ENCODE peak calls at places on chromosomes 6 and 20, in six cellular contexts. R is H7, Q is SK-MEL-5, N is nephron progenitor cell, V is MCF 10A, H is NCI-H345. I is an unnamed sample.

GRCh38 chr20:14919473-14920157 is 582.2 kb upstream of the FLRT3 start:
- DNase-seq in N (no peak), R (peak), V (peak), Q (no peak), H (peak), I (peak)

GRCh38 chr6:166567107-166567506 is 19.4 kb downstream of the RAMACL start:
- DNase-seq in V (peak), Q (no peak), N (no peak), R (no peak), H (no peak), I (no peak)

GRCh38 chr20:35616465-35617396 is 1.1 kb downstream of the SPAG4 start:
- DNase-seq in R (peak), Q (peak), H (peak), N (peak), V (peak), I (peak)

GRCh38 chr6:25157183-25157582 is 122.0 kb upstream of the CARMIL1 start:
- DNase-seq in Q (no peak), N (no peak), V (no peak), H (no peak), R (no peak), I (no peak)

GRCh38 chr20:2872304-2873009 is 824 bp upstream of the PTPRA start:
- DNase-seq in Q (no peak), H (peak), N (peak), R (peak), V (peak), I (peak)

GRCh38 chr6:156407334-156407733 is 369.8 kb upstream of the ARID1B start:
- DNase-seq in H (no peak), R (no peak), N (no peak), Q (no peak), V (no peak), I (no peak)

GRCh38 chr6:20802596-20802995 is 268.3 kb downstream of the CDKAL1 start:
- DNase-seq in R (no peak), H (no peak), V (no peak), N (no peak), Q (no peak), I (no peak)

GRCh38 chr6:90294614-90294988 is 2.0 kb downstream of the BACH2 start:
- DNase-seq in Q (no peak), R (peak), N (peak), H (no peak), V (no peak), I (peak)

I was measured in H9.